ENCODE peak calls at places on chromosome 1, in five cellular contexts. F is T-helper 17 cell, G is lower lobe of right lung, T is spleen, Q is omental fat pad. R is an unnamed sample.

GRCh38 chr1:204150702-204151561 is 912 bp downstream of the ETNK2 start:
- DNase-seq in F (no peak), G (peak; percentile 43), T (no peak), Q (no peak), R (peak; percentile 27)

GRCh38 chr1:15153184-15153841 is at the start of gene TMEM51:
- DNase-seq in F (no peak), G (peak; percentile 79), T (no peak), Q (no peak), R (no peak)

GRCh38 chr1:59431566-59432294 is 134.8 kb downstream of the FGGY start:
- DNase-seq in F (no peak), G (no peak), T (no peak), Q (no peak), R (no peak)

GRCh38 chr1:81702903-81703302 is 97.8 kb upstream of the ADGRL2 start:
- DNase-seq in F (no peak), G (no peak), T (no peak), Q (no peak), R (no peak)

GRCh38 chr1:13784971-13785370 is 85.0 kb downstream of the PRDM2 start:
- DNase-seq in F (no peak), G (no peak), T (no peak), Q (no peak), R (no peak)

GRCh38 chr1:158520955-158521665 is 33.1 kb downstream of the OR6Y1 start:
- DNase-seq in F (no peak), G (no peak), T (no peak), Q (no peak), R (no peak)

GRCh38 chr1:7648761-7649384 is 122.2 kb upstream of the VAMP3 start:
- DNase-seq in F (no peak), G (peak; percentile 87), T (no peak), Q (no peak), R (no peak)

GRCh38 chr1:198663996-198664789 is 25.4 kb downstream of the PTPRC start:
- DNase-seq in F (no peak), G (no peak), T (no peak), Q (no peak), R (peak; percentile 64)

GRCh38 chr1:40709100-40709801 is 17.7 kb downstream of the NFYC start:
- DNase-seq in F (peak; percentile 37), G (peak; percentile 61), T (peak; percentile 84), Q (peak; percentile 39), R (peak; percentile 61)

GRCh38 chr1:61441723-61442262 is 283.1 kb downstream of the TM2D1 start:
- DNase-seq in F (no peak), G (no peak), T (no peak), Q (peak; percentile 48), R (no peak)

GRCh38 chr1:11706292-11706691 is 14.8 kb downstream of the DRAXIN start:
- DNase-seq in F (no peak), G (no peak), T (no peak), Q (no peak), R (no peak)

GRCh38 chr1:222592171-222592570 is 2.4 kb upstream of the TAF1A start:
- DNase-seq in F (no peak), G (no peak), T (no peak), Q (no peak), R (no peak)

GRCh38 chr1:76291737-76292136 is 217.2 kb downstream of the ST6GALNAC3 start:
- DNase-seq in F (no peak), G (no peak), T (no peak), Q (no peak), R (no peak)

GRCh38 chr1:225766967-225767413 is 10.6 kb upstream of the SRP9 start:
- DNase-seq in F (no peak), G (no peak), T (no peak), Q (no peak), R (no peak)

GRCh38 chr1:110248746-110249145 is 38.6 kb downstream of the KCNC4 start:
- DNase-seq in F (no peak), G (no peak), T (peak; percentile 35), Q (no peak), R (no peak)

GRCh38 chr1:200147094-200147493 is 119.6 kb downstream of the NR5A2 start:
- DNase-seq in F (no peak), G (no peak), T (no peak), Q (no peak), R (no peak)

GRCh38 chr1:212688338-212689047 is 11.1 kb downstream of the BATF3 start:
- DNase-seq in F (no peak), G (no peak), T (no peak), Q (no peak), R (no peak)

GRCh38 chr1:108708726-108709660 is 3.7 kb upstream of the FNDC7 start:
- DNase-seq in F (peak; percentile 33), G (peak; percentile 52), T (peak; percentile 78), Q (no peak), R (no peak)